ENCODE peak calls at places on chromosomes 16 and 17, in four cellular contexts. One of them, this sample, is unnamed.

GRCh38 chr16:67641779-67642708 is 2.9 kb upstream of the CARMIL2 start:
- DNase-seq in colonic mucosa: no peak
- DNase-seq in AG04450: no peak
- DNase-seq in HFF-Myc: no peak
- DNase-seq in this sample: no peak

GRCh38 chr17:49407981-49408501 is 6.6 kb downstream of the PHB1 start:
- DNase-seq in AG04450: peak
- DNase-seq in HFF-Myc: no peak
- DNase-seq in colonic mucosa: peak
- DNase-seq in this sample: peak

GRCh38 chr17:37701424-37702020 is 43.3 kb downstream of the HNF1B start:
- DNase-seq in HFF-Myc: no peak
- DNase-seq in AG04450: no peak
- DNase-seq in colonic mucosa: peak
- DNase-seq in this sample: no peak

GRCh38 chr16:89864421-89864820 is 9.0 kb upstream of the TCF25 start:
- DNase-seq in HFF-Myc: no peak
- DNase-seq in AG04450: no peak
- DNase-seq in colonic mucosa: no peak
- DNase-seq in this sample: no peak

GRCh38 chr16:29876578-29877249 is 13.7 kb upstream of the CDIPT start:
- DNase-seq in AG04450: no peak
- DNase-seq in HFF-Myc: no peak
- DNase-seq in colonic mucosa: no peak
- DNase-seq in this sample: no peak

GRCh38 chr16:66850115-66850815 is 6.1 kb downstream of the CA7 start:
- DNase-seq in HFF-Myc: no peak
- DNase-seq in AG04450: no peak
- DNase-seq in colonic mucosa: no peak
- DNase-seq in this sample: no peak

GRCh38 chr17:78340183-78340955 is 19.5 kb downstream of the SOCS3 start:
- DNase-seq in AG04450: no peak
- DNase-seq in colonic mucosa: peak
- DNase-seq in HFF-Myc: no peak
- DNase-seq in this sample: no peak

GRCh38 chr17:81261582-81262336 is 22.6 kb downstream of the NDUFAF8 start:
- DNase-seq in colonic mucosa: no peak
- DNase-seq in AG04450: no peak
- DNase-seq in HFF-Myc: no peak
- DNase-seq in this sample: no peak

GRCh38 chr17:77479817-77480508 is 339.2 kb downstream of the SEC14L1 start:
- DNase-seq in AG04450: no peak
- DNase-seq in colonic mucosa: no peak
- DNase-seq in HFF-Myc: no peak
- DNase-seq in this sample: no peak

GRCh38 chr16:85686912-85687591 is 1.7 kb downstream of the GINS2 start:
- DNase-seq in HFF-Myc: no peak
- DNase-seq in colonic mucosa: peak
- DNase-seq in AG04450: no peak
- DNase-seq in this sample: no peak

GRCh38 chr16:17387226-17387625 is 83.5 kb downstream of the XYLT1 start:
- DNase-seq in HFF-Myc: no peak
- DNase-seq in colonic mucosa: no peak
- DNase-seq in AG04450: no peak
- DNase-seq in this sample: no peak

GRCh38 chr16:75764154-75764768 is 38.0 kb upstream of the CPHXL start:
- DNase-seq in AG04450: peak
- DNase-seq in colonic mucosa: peak
- DNase-seq in HFF-Myc: peak
- DNase-seq in this sample: peak

GRCh38 chr16:88306860-88307545 is 75.8 kb upstream of the ZNF469 start:
- DNase-seq in AG04450: peak
- DNase-seq in colonic mucosa: no peak
- DNase-seq in HFF-Myc: peak
- DNase-seq in this sample: peak

GRCh38 chr16:9351440-9351839 is 260.0 kb downstream of the HAPSTR1 start:
- DNase-seq in colonic mucosa: peak
- DNase-seq in AG04450: no peak
- DNase-seq in HFF-Myc: no peak
- DNase-seq in this sample: no peak

GRCh38 chr17:41512789-41513547 is 5.7 kb downstream of the KRT15 start:
- DNase-seq in AG04450: no peak
- DNase-seq in HFF-Myc: no peak
- DNase-seq in colonic mucosa: no peak
- DNase-seq in this sample: no peak

GRCh38 chr16:4664538-4665418 is 28.6 kb upstream of the NUDT16L1 start:
- DNase-seq in AG04450: no peak
- DNase-seq in HFF-Myc: no peak
- DNase-seq in colonic mucosa: peak
- DNase-seq in this sample: no peak

GRCh38 chr16:51061355-51061754 is 89.7 kb downstream of the SALL1 start:
- DNase-seq in colonic mucosa: no peak
- DNase-seq in HFF-Myc: no peak
- DNase-seq in AG04450: no peak
- DNase-seq in this sample: no peak

GRCh38 chr16:46947900-46948547 is 25.4 kb downstream of the DNAJA2 start:
- DNase-seq in AG04450: no peak
- DNase-seq in HFF-Myc: no peak
- DNase-seq in colonic mucosa: no peak
- DNase-seq in this sample: peak

GRCh38 chr17:81578038-81578441 is 25.9 kb upstream of the FAAP100 start:
- DNase-seq in HFF-Myc: no peak
- DNase-seq in AG04450: no peak
- DNase-seq in colonic mucosa: no peak
- DNase-seq in this sample: no peak

GRCh38 chr16:85002099-85002541 is 9.2 kb downstream of the ZDHHC7 start:
- DNase-seq in colonic mucosa: no peak
- DNase-seq in HFF-Myc: no peak
- DNase-seq in AG04450: no peak
- DNase-seq in this sample: no peak

GRCh38 chr17:40095944-40096791 is 4.2 kb downstream of the NR1D1 start:
- DNase-seq in HFF-Myc: no peak
- DNase-seq in AG04450: no peak
- DNase-seq in colonic mucosa: peak
- DNase-seq in this sample: no peak

GRCh38 chr17:20072692-20072992 is 63.5 kb downstream of the SPECC1 start:
- DNase-seq in AG04450: no peak
- DNase-seq in HFF-Myc: no peak
- DNase-seq in colonic mucosa: no peak
- DNase-seq in this sample: no peak

GRCh38 chr17:48997103-48997826 is at the start of gene IGF2BP1:
- DNase-seq in HFF-Myc: no peak
- DNase-seq in colonic mucosa: no peak
- DNase-seq in AG04450: no peak
- DNase-seq in this sample: no peak

GRCh38 chr16:11609474-11610120 is 22.9 kb upstream of the LITAF start:
- DNase-seq in AG04450: no peak
- DNase-seq in HFF-Myc: no peak
- DNase-seq in colonic mucosa: no peak
- DNase-seq in this sample: no peak

GRCh38 chr16:84834403-84834772 is 14.6 kb downstream of the CRISPLD2 start:
- DNase-seq in colonic mucosa: no peak
- DNase-seq in AG04450: no peak
- DNase-seq in HFF-Myc: no peak
- DNase-seq in this sample: no peak

GRCh38 chr17:6153416-6153815 is 83.2 kb downstream of the WSCD1 start:
- DNase-seq in colonic mucosa: no peak
- DNase-seq in AG04450: no peak
- DNase-seq in HFF-Myc: no peak
- DNase-seq in this sample: no peak

GRCh38 chr17:39703913-39704312 is 4.0 kb downstream of the ERBB2 start:
- DNase-seq in AG04450: no peak
- DNase-seq in HFF-Myc: no peak
- DNase-seq in colonic mucosa: no peak
- DNase-seq in this sample: no peak

GRCh38 chr17:2853111-2853721 is 57.0 kb downstream of the RAP1GAP2 start:
- DNase-seq in colonic mucosa: peak
- DNase-seq in AG04450: no peak
- DNase-seq in HFF-Myc: no peak
- DNase-seq in this sample: no peak

GRCh38 chr17:59004338-59005111 is 102.2 kb downstream of the TRIM37 start:
- DNase-seq in colonic mucosa: peak
- DNase-seq in HFF-Myc: peak
- DNase-seq in AG04450: no peak
- DNase-seq in this sample: no peak

GRCh38 chr17:57706761-57707160 is 38.3 kb downstream of the CCDC182 start:
- DNase-seq in AG04450: no peak
- DNase-seq in colonic mucosa: no peak
- DNase-seq in HFF-Myc: no peak
- DNase-seq in this sample: no peak

GRCh38 chr16:526181-527014 is 1.1 kb upstream of the CAPN15 start:
- DNase-seq in colonic mucosa: no peak
- DNase-seq in AG04450: no peak
- DNase-seq in HFF-Myc: no peak
- DNase-seq in this sample: no peak

GRCh38 chr16:75003931-75004330 is 5.1 kb downstream of the ZNRF1 start:
- DNase-seq in colonic mucosa: no peak
- DNase-seq in AG04450: no peak
- DNase-seq in HFF-Myc: no peak
- DNase-seq in this sample: no peak

GRCh38 chr17:41645371-41646063 is 21.1 kb upstream of the KRT17 start:
- DNase-seq in colonic mucosa: no peak
- DNase-seq in HFF-Myc: no peak
- DNase-seq in AG04450: no peak
- DNase-seq in this sample: no peak

GRCh38 chr17:48561894-48562810 is 16.0 kb downstream of the HOXB4 start:
- DNase-seq in HFF-Myc: no peak
- DNase-seq in AG04450: no peak
- DNase-seq in colonic mucosa: no peak
- DNase-seq in this sample: no peak

DNA sequence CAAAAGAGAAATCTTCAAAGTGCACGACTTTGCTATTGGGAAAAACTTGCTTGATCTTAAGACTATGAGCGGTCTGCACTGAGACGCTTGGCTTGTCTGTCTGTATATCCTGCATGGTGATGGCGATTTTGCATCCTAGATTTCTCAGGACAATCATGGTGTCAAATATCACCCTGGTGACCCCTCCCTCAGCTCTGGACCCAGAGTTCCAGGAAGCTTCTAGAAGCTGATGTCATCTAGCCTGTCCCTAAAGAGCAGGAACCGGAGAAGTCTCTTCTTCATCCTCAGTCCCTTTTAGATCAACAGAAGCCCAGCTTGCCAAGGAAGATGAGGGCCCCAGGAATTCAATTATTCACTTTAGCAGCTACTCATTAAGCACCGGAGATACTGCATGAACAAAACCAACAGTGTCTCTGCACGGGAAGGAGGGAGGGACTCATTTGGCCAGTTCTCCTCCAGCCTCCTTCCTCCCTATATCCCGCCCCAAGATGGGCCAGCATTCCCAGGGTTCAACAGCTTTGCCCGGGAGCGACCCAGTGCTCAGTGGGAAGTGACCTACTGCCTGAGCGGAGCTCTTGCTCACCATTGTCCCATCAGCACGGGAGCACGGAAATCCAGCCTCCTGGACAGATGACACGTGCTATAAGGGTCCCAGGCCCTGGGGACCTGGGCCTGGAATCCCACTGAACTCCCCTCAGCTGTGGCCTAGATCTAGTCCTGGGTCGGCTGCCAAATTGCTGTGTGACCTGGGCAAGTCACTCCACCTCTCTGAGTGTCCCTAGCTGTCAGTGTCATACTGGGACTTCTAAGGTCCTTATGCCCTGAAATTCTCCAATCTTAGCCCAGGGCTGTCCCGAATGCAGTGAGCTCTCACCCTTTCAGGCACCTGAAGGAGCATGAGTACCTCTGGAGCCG is 3.8 kb downstream of the EMP2 start:
- DNase-seq in HFF-Myc: no peak
- DNase-seq in AG04450: no peak
- DNase-seq in colonic mucosa: no peak
- DNase-seq in this sample: no peak
- H3K4me3 ChIP-seq in HFF-Myc: no peak
- H3K4me3 ChIP-seq in AG04450: no peak
- H3K4me3 ChIP-seq in colonic mucosa: no peak
- H3K4me3 ChIP-seq in this sample: no peak

GRCh38 chr17:13114601-13115024 is 96.8 kb upstream of the ELAC2 start:
- DNase-seq in HFF-Myc: peak
- DNase-seq in colonic mucosa: peak
- DNase-seq in AG04450: peak
- DNase-seq in this sample: no peak
- H3K4me3 ChIP-seq in HFF-Myc: no peak
- H3K4me3 ChIP-seq in colonic mucosa: no peak
- H3K4me3 ChIP-seq in AG04450: peak
- H3K4me3 ChIP-seq in this sample: peak

GRCh38 chr17:27494192-27495091 is 38.2 kb downstream of the KSR1 start:
- DNase-seq in colonic mucosa: peak
- DNase-seq in AG04450: no peak
- DNase-seq in HFF-Myc: no peak
- DNase-seq in this sample: no peak
- H3K4me3 ChIP-seq in colonic mucosa: no peak
- H3K4me3 ChIP-seq in AG04450: no peak
- H3K4me3 ChIP-seq in HFF-Myc: no peak
- H3K4me3 ChIP-seq in this sample: no peak

GRCh38 chr17:44558349-44559287 is 1.3 kb downstream of the FZD2 start:
- DNase-seq in HFF-Myc: no peak
- DNase-seq in colonic mucosa: no peak
- DNase-seq in AG04450: no peak
- DNase-seq in this sample: no peak
- H3K4me3 ChIP-seq in HFF-Myc: peak
- H3K4me3 ChIP-seq in colonic mucosa: peak
- H3K4me3 ChIP-seq in AG04450: peak
- H3K4me3 ChIP-seq in this sample: peak